ENCODE peak calls at places on chromosomes 4 and X, in ten cellular contexts. B is lung, S is K562, I is heart right ventricle, H is breast epithelium, Z is transverse colon, V is lower lobe of right lung, P is tibial artery, X is A549, J is cardiac muscle cell. E is an unnamed sample.

GRCh38 chr4:36269116-36269515 is 12.3 kb upstream of the DTHD1 start:
- DNase-seq in B (no peak), S (no peak), I (no peak), H (no peak), Z (no peak), V (no peak), P (no peak), X (no peak), J (no peak), E (no peak)

GRCh38 chrX:136574548-136574947 is 42.5 kb downstream of the VGLL1 start:
- DNase-seq in B (no peak), S (no peak), I (peak; percentile 3), H (no peak), Z (no peak), V (no peak), P (no peak), X (no peak), J (peak; percentile 28), E (no peak)

GRCh38 chr4:147371661-147372060 is 109.2 kb upstream of the EDNRA start:
- DNase-seq in B (no peak), S (no peak), I (no peak), H (no peak), Z (no peak), V (no peak), P (no peak), X (no peak), J (no peak), E (no peak)

GRCh38 chr4:47741200-47741599 is 96.7 kb downstream of the CORIN start:
- DNase-seq in B (no peak), S (no peak), I (no peak), H (no peak), Z (no peak), V (no peak), P (no peak), X (no peak), J (no peak), E (no peak)

GRCh38 chrX:373641-374471 is 12.9 kb downstream of the PPP2R3B start:
- DNase-seq in B (no peak), S (no peak), I (no peak), H (no peak), Z (no peak), V (no peak), P (no peak), X (peak; percentile 17), J (peak; percentile 78), E (no peak)

GRCh38 chr4:79626102-79626501 is 218.1 kb upstream of the GK2 start:
- DNase-seq in B (no peak), S (no peak), I (no peak), H (no peak), Z (no peak), V (no peak), P (no peak), X (no peak), J (no peak), E (no peak)

GRCh38 chr4:76526585-76526990 is 91.6 kb downstream of the SHROOM3 start:
- DNase-seq in B (peak; percentile 49), S (no peak), I (no peak), H (no peak), Z (no peak), V (no peak), P (no peak), X (no peak), J (peak; percentile 82), E (no peak)

GRCh38 chr4:95284668-95285067 is 264.1 kb downstream of the UNC5C start:
- DNase-seq in B (no peak), S (no peak), I (no peak), H (no peak), Z (no peak), V (no peak), P (no peak), X (no peak), J (no peak), E (no peak)

GRCh38 chrX:66012094-66012534 is 27.8 kb downstream of the VSIG4 start:
- DNase-seq in B (peak; percentile 43), S (no peak), I (no peak), H (no peak), Z (peak; percentile 23), V (no peak), P (no peak), X (no peak), J (no peak), E (no peak)

GRCh38 chrX:50470103-50471031 is at the start of gene DGKK:
- DNase-seq in B (no peak), S (no peak), I (no peak), H (no peak), Z (no peak), V (no peak), P (no peak), X (no peak), J (peak; percentile 87), E (no peak)

GRCh38 chr4:134773497-134774000 is 572.0 kb upstream of the PABPC4L start:
- DNase-seq in B (no peak), S (no peak), I (no peak), H (no peak), Z (no peak), V (no peak), P (no peak), X (no peak), J (no peak), E (no peak)

GRCh38 chr4:134780244-134780643 is 578.7 kb upstream of the PABPC4L start:
- DNase-seq in B (no peak), S (no peak), I (no peak), H (no peak), Z (no peak), V (no peak), P (no peak), X (no peak), J (no peak), E (no peak)

DNA sequence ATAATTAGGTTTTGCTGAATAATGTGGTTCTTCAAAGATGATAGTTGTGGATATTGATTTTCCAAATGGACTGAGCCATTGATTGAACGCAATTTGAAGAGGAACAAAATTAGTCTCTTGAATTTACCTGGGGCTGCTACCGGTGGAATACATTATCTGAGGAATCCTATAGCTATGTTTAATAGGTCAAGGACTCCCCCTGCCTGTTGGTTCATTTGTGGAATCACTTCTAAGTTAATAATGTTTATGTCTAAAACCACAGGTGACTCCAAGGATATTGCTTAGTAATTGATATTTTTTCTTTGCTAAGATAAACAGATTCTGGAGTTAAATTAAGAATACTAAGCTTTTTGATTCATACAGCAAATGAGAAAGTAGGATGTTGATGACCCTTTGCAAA is 576.0 kb upstream of the PABPC4L start:
- DNase-seq in B (no peak), S (no peak), I (no peak), H (no peak), Z (no peak), V (no peak), P (no peak), X (no peak), J (peak; percentile 49), E (no peak)
- TF ChIP-seq CTCF in B (no peak), S (no peak), I (no peak), H (no peak), Z (peak; percentile 30), V (peak; percentile 22), P (no peak), X (peak; percentile 6), J (no peak), E (no peak)

DNA sequence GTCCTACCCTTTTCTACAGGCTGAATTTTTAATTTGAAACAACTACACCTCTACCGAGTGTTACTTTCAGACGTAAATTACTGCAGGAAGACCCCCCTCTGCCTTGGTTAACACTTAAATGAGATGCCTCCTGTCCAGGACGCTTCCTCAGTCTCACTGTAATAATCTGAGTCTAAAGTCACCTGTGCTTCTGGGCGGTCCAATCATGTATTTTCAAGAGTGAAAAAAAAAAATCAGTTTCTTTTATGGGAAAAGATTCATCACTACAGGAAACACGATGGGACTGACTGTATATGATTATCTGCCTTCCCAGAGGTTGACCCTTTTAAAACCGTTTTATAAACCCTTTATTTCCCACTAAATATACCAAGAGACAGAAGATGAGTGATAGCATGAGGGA is 776 bp downstream of the RBM47 start:
- DNase-seq in B (no peak), S (no peak), I (no peak), H (no peak), Z (no peak), V (no peak), P (no peak), X (no peak), J (no peak), E (no peak)
- H3K4me3 ChIP-seq in B (no peak overlapping the region), S (no peak overlapping the region), I (peak overlapping the region; percentile 41), H (peak overlapping the region; percentile 56), Z (peak overlapping the region; percentile 33), V (peak overlapping the region; percentile 69), P (peak overlapping the region; percentile 41), X (peak overlapping the region; percentile 66), J (peak overlapping the region; percentile 52), E (peak overlapping the region; percentile 55)

GRCh38 chrX:53283099-53283498 is 1.7 kb upstream of the IQSEC2 start:
- DNase-seq in B (no peak), S (no peak), I (no peak), H (no peak), Z (no peak), V (no peak), P (no peak), X (no peak), J (no peak), E (no peak)

GRCh38 chrX:53287493-53288138 is 6.2 kb upstream of the IQSEC2 start:
- DNase-seq in B (no peak), S (no peak), I (peak; percentile 66), H (no peak), Z (peak; percentile 70), V (peak; percentile 53), P (peak; percentile 77), X (no peak), J (peak; percentile 4), E (peak; percentile 75)

GRCh38 chrX:53283567-53283966 is 2.2 kb upstream of the IQSEC2 start:
- DNase-seq in B (no peak), S (no peak), I (no peak), H (no peak), Z (no peak), V (no peak), P (no peak), X (no peak), J (no peak), E (no peak)

GRCh38 chrX:53284684-53285447 is 3.5 kb upstream of the IQSEC2 start:
- DNase-seq in B (peak; percentile 56), S (peak; percentile 67), I (peak; percentile 40), H (no peak), Z (peak; percentile 71), V (peak; percentile 66), P (no peak), X (peak; percentile 60), J (peak; percentile 66), E (peak; percentile 64)

DNA sequence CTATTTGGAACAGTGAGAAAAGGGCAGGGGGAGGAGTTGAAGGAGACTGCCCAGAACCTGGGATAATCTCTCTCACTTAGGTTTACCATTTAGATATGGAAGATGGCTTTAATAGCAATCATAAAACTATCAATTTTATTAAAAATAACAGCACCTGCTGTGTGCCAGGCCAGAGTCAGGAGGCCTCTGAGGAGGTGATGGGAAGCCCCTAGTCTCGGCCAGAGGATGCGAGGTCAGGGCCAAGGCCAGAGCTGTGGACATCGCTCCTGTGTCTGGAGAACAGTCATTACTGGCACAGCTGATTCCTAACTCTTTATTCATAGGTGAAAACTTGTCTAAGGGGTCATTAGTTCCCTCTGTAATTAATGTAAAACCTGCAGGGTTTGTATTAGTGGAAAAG is 4.2 kb upstream of the IQSEC2 start:
- DNase-seq in B (no peak), S (no peak), I (no peak), H (no peak), Z (no peak), V (no peak), P (no peak), X (no peak), J (no peak), E (no peak)
- H3K4me1 ChIP-seq in B (no peaks in the 10 kb centered on the region), S (peaks cover 8% of the 10 kb centered on the region), I (peaks cover 20% of the 10 kb centered on the region), H (no peaks in the 10 kb centered on the region), Z (peaks cover 12% of the 10 kb centered on the region), V (peaks cover 27% of the 10 kb centered on the region), P (no peaks in the 10 kb centered on the region), X (peaks cover 45% of the 10 kb centered on the region), J (peaks cover 7% of the 10 kb centered on the region), E (peaks cover 56% of the 10 kb centered on the region)

GRCh38 chrX:132463411-132463810 is 25.4 kb downstream of the MBNL3 start:
- DNase-seq in B (no peak), S (peak; percentile 38), I (no peak), H (no peak), Z (no peak), V (no peak), P (no peak), X (no peak), J (no peak), E (no peak)
- TF ChIP-seq CTCF in B (peak; percentile 22), S (peak; percentile 56), I (peak; percentile 26), H (no peak), Z (peak; percentile 21), V (peak; percentile 44), P (no peak), X (peak; percentile 22), J (peak; percentile 33), E (no peak)